ENCODE peak calls at places on chromosomes 13 and 19, in ten cellular contexts. S is IMR-90; U is heart right ventricle; K is Caco-2; L is tibial nerve; H is stomach; A is naive thymus-derived CD4-positive, alpha-beta T cell; O is A549; I is effector memory CD4-positive, alpha-beta T cell; C is cardiac muscle cell. Z is an unnamed sample.

GRCh38 chr19:6481541-6482342 is at the start of gene DENND1C:
- DNase-seq in S (no peak), U (peak; percentile 31), K (no peak), L (no peak), H (peak; percentile 52), A (peak; percentile 67), O (peak; percentile 41), I (peak; percentile 42), C (peak; percentile 23), Z (peak; percentile 34)

GRCh38 chr19:2550431-2551171 is 74.7 kb downstream of the GADD45B start:
- DNase-seq in S (no peak), U (peak; percentile 45), K (no peak), L (no peak), H (no peak), A (no peak), O (no peak), I (no peak), C (peak; percentile 26), Z (no peak)

GRCh38 chr13:54945978-54946377 is 1917.4 kb downstream of the OLFM4 start:
- DNase-seq in S (no peak), U (no peak), K (no peak), L (no peak), H (no peak), A (no peak), O (no peak), I (no peak), C (no peak), Z (no peak)

GRCh38 chr13:36418022-36418805 is 14.1 kb upstream of the CCNA1 start:
- DNase-seq in S (peak; percentile 58), U (no peak), K (no peak), L (no peak), H (no peak), A (no peak), O (no peak), I (no peak), C (peak; percentile 72), Z (no peak)

GRCh38 chr13:76285463-76285862 is 600.7 kb downstream of the KCTD12 start:
- DNase-seq in S (no peak), U (no peak), K (no peak), L (no peak), H (no peak), A (no peak), O (no peak), I (no peak), C (no peak), Z (no peak)

GRCh38 chr13:44908712-44909111 is 80.6 kb downstream of the NUFIP1 start:
- DNase-seq in S (no peak), U (no peak), K (no peak), L (no peak), H (no peak), A (no peak), O (no peak), I (no peak), C (no peak), Z (no peak)

GRCh38 chr19:39145180-39145953 is 19.8 kb downstream of the PAK4 start:
- DNase-seq in S (no peak), U (no peak), K (no peak), L (no peak), H (no peak), A (no peak), O (no peak), I (no peak), C (no peak), Z (no peak)

GRCh38 chr13:73090116-73090811 is 31.5 kb downstream of the KLF5 start:
- DNase-seq in S (peak; percentile 91), U (no peak), K (peak; percentile 92), L (no peak), H (peak; percentile 57), A (peak; percentile 2), O (peak; percentile 91), I (no peak), C (peak; percentile 64), Z (no peak)

GRCh38 chr13:92682832-92683517 is 543.6 kb upstream of the GPC6 start:
- DNase-seq in S (no peak), U (no peak), K (no peak), L (no peak), H (no peak), A (no peak), O (no peak), I (no peak), C (peak; percentile 69), Z (no peak)

GRCh38 chr19:45890877-45891276 is 4.9 kb upstream of the IRF2BP1 start:
- DNase-seq in S (no peak), U (no peak), K (no peak), L (no peak), H (no peak), A (no peak), O (no peak), I (no peak), C (no peak), Z (no peak)

GRCh38 chr13:91406619-91407018 is 8.2 kb downstream of the GPC5 start:
- DNase-seq in S (peak; percentile 35), U (no peak), K (peak; percentile 50), L (no peak), H (no peak), A (no peak), O (peak; percentile 23), I (no peak), C (peak; percentile 55), Z (no peak)

GRCh38 chr13:30877335-30877734 is 28.7 kb upstream of the MEDAG start:
- DNase-seq in S (peak; percentile 82), U (no peak), K (no peak), L (no peak), H (no peak), A (no peak), O (no peak), I (no peak), C (peak; percentile 64), Z (no peak)

GRCh38 chr19:518292-519231 is 11.3 kb downstream of the TPGS1 start:
- DNase-seq in S (peak; percentile 63), U (no peak), K (peak; percentile 84), L (no peak), H (no peak), A (peak; percentile 67), O (no peak), I (peak; percentile 24), C (peak; percentile 70), Z (peak; percentile 63)

GRCh38 chr19:18440421-18440877 is 2.5 kb upstream of the ISYNA1 start:
- DNase-seq in S (no peak), U (no peak), K (no peak), L (no peak), H (no peak), A (no peak), O (peak; percentile 72), I (peak; percentile 26), C (no peak), Z (peak; percentile 43)

GRCh38 chr19:32642771-32643170 is 32.2 kb downstream of the ANKRD27 start:
- DNase-seq in S (no peak), U (no peak), K (no peak), L (no peak), H (no peak), A (peak; percentile 72), O (no peak), I (peak; percentile 44), C (no peak), Z (peak; percentile 46)

GRCh38 chr19:32637480-32637879 is 37.5 kb downstream of the ANKRD27 start:
- DNase-seq in S (no peak), U (no peak), K (no peak), L (no peak), H (no peak), A (no peak), O (no peak), I (no peak), C (no peak), Z (no peak)

DNA sequence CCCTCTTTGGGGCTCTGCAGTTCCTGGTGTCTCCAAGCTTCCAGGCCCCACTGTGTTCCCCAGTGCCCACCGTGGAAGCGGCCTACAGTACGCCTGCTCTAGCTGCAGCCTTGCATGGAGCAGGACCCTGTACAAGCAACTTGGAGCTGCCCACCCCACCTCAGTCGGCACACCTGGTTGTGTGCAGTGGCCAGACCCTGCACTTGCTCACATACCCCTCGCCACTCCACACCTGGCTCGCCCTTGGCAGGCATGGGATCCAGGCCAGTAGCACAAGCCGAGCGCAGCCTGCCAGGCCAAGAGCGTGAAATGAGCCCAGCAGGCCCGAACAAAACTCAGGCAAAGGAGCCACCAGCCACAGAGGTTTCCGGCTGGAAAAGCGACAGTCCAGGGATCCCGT is 36.4 kb downstream of the ANKRD27 start:
- DNase-seq in S (no peak), U (no peak), K (no peak), L (no peak), H (no peak), A (no peak), O (no peak), I (no peak), C (no peak), Z (no peak)
- H3K4me1 ChIP-seq in S (no peaks in the 10 kb centered on the region), U (no peaks in the 10 kb centered on the region), K (no peaks in the 10 kb centered on the region), L (no peaks in the 10 kb centered on the region), H (no peaks in the 10 kb centered on the region), A (peaks cover 18% of the 10 kb centered on the region), O (no peaks in the 10 kb centered on the region), I (peaks cover 12% of the 10 kb centered on the region), C (no peaks in the 10 kb centered on the region), Z (peaks cover 19% of the 10 kb centered on the region)

GRCh38 chr19:13068064-13068807 is 34.4 kb downstream of the LYL1 start:
- DNase-seq in S (no peak), U (no peak), K (no peak), L (no peak), H (no peak), A (no peak), O (no peak), I (no peak), C (no peak), Z (no peak)
- H3K4me1 ChIP-seq in S (peaks cover 5% of the 10 kb centered on the region), U (peaks cover 100% of the 10 kb centered on the region), K (peaks cover 16% of the 10 kb centered on the region), L (peaks cover 2% of the 10 kb centered on the region), H (peaks cover 89% of the 10 kb centered on the region), A (no peaks in the 10 kb centered on the region), O (no peaks in the 10 kb centered on the region), I (no peaks in the 10 kb centered on the region), C (peaks cover 4% of the 10 kb centered on the region), Z (no peaks in the 10 kb centered on the region)

DNA sequence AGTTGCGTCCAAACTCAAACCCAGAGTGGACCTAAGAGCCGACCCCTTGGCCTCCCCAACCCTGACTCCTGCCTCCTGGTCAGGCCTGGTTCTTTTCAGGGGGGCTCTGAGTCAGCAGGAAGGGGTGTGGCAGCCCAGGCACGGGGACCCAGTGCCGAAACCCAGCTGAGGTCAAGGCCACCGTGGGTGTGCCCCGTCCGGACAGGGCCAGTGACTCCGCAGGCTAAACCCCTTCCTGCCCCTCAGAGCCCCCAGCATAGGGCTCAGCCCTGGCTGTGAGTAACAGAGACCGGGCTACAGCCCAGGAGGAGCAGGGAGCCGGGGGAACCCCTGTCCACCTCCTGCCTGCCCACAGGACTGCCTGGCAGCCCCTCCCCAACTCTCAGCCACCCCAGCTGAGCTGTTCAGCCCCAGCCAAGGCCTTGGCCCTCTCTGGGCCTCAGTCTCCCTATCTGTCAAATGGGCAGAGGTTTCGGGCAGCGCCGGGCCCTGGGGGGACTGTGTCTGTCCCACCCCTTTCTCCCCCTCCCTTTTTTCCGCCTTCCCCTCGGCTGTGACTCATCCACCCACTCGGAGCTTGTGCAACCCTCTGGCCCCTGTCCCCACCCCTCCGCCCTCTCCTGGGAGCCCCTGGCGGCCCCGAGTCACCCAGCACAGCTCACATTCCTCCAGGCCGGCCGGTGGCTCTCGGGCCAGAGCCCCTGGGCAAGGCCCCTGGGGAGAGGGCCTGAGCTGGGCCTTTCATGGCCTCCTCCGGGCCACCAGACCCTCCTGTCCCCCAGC is 8.6 kb downstream of the ZBTB7A start:
- DNase-seq in S (peak; percentile 85), U (peak; percentile 87), K (peak; percentile 74), L (peak; percentile 80), H (peak; percentile 81), A (no peak), O (peak; percentile 73), I (no peak), C (peak; percentile 89), Z (no peak)
- H3K4me1 ChIP-seq in S (peaks cover 41% of the 10 kb centered on the region), U (peaks cover 68% of the 10 kb centered on the region), K (peaks cover 35% of the 10 kb centered on the region), L (no peaks in the 10 kb centered on the region), H (peaks cover 93% of the 10 kb centered on the region), A (peaks cover 29% of the 10 kb centered on the region), O (peaks cover 62% of the 10 kb centered on the region), I (peaks cover 52% of the 10 kb centered on the region), C (no peaks in the 10 kb centered on the region), Z (peaks cover 54% of the 10 kb centered on the region)

GRCh38 chr13:98490195-98490771 is 86.6 kb downstream of the STK24 start:
- DNase-seq in S (no peak), U (no peak), K (no peak), L (no peak), H (no peak), A (no peak), O (no peak), I (no peak), C (no peak), Z (no peak)
- H3K4me1 ChIP-seq in S (peaks cover 17% of the 10 kb centered on the region), U (peaks cover 68% of the 10 kb centered on the region), K (peaks cover 32% of the 10 kb centered on the region), L (no peaks in the 10 kb centered on the region), H (peaks cover 95% of the 10 kb centered on the region), A (peaks cover 27% of the 10 kb centered on the region), O (peaks cover 81% of the 10 kb centered on the region), I (peaks cover 29% of the 10 kb centered on the region), C (peaks cover 46% of the 10 kb centered on the region), Z (peaks cover 53% of the 10 kb centered on the region)

Z was measured in CD4-positive, CD25-positive, alpha-beta regulatory T cell.